ENCODE peak calls at places on chromosomes 12 and 14, in seven cellular contexts. N is GM23248, E is PC-3, W is hepatocyte, U is neural progenitor cell, Z is HCT116, Q is MM.1S. X is an unnamed sample.

GRCh38 chr12:120365675-120366340 is 3.2 kb downstream of the MSI1 start:
- DNase-seq in U (no peak), N (no peak), E (no peak), Z (no peak), W (peak; percentile 62), Q (no peak), X (no peak)

GRCh38 chr14:25150934-25151790 is 101.2 kb upstream of the STXBP6 start:
- DNase-seq in U (peak; percentile 63), W (peak; percentile 73), Q (peak; percentile 42), Z (peak; percentile 6), E (peak; percentile 52), N (peak; percentile 84), X (peak; percentile 82)

GRCh38 chr12:17342381-17342961 is 736.5 kb upstream of the LMO3 start:
- DNase-seq in N (no peak), U (peak; percentile 36), E (peak; percentile 65), Q (no peak), W (peak; percentile 8), Z (no peak), X (peak; percentile 13)

GRCh38 chr12:89350661-89351488 is 1.4 kb downstream of the DUSP6 start:
- DNase-seq in W (peak; percentile 16), Z (no peak), U (peak; percentile 31), N (peak; percentile 42), E (no peak), Q (peak; percentile 66), X (no peak)

GRCh38 chr12:63124778-63125177 is 26.2 kb downstream of the AVPR1A start:
- DNase-seq in W (no peak), U (no peak), N (peak; percentile 47), Z (no peak), E (no peak), Q (no peak), X (no peak)

GRCh38 chr12:5503774-5504173 is 71.9 kb downstream of the NTF3 start:
- DNase-seq in U (no peak), N (no peak), Z (no peak), E (no peak), Q (no peak), W (peak; percentile 59), X (no peak)

GRCh38 chr12:69071091-69071370 is 138.1 kb upstream of the CPM start:
- DNase-seq in Q (no peak), N (no peak), E (no peak), U (no peak), W (no peak), Z (no peak), X (no peak)

GRCh38 chr14:69238883-69239282 is 21.1 kb upstream of the GALNT16 start:
- DNase-seq in E (no peak), W (no peak), N (no peak), Q (no peak), Z (no peak), U (no peak), X (peak; percentile 59)

GRCh38 chr12:79935624-79936040 is 735 bp upstream of the PPP1R12A start:
- DNase-seq in N (peak; percentile 51), E (peak; percentile 30), W (no peak), U (peak; percentile 67), Q (no peak), Z (no peak), X (peak; percentile 33)

GRCh38 chr12:6871052-6871957 is 1.8 kb downstream of the SPSB2 start:
- DNase-seq in U (peak; percentile 13), W (peak; percentile 65), Z (peak; percentile 56), Q (peak; percentile 33), N (peak; percentile 68), E (peak; percentile 69), X (peak; percentile 36)

GRCh38 chr12:3225154-3225795 is 148.1 kb downstream of the TSPAN9 start:
- DNase-seq in W (no peak), N (peak; percentile 42), Q (no peak), Z (no peak), E (no peak), U (no peak), X (no peak)

GRCh38 chr14:101103321-101103901 is 199.9 kb upstream of the RTL1 start:
- DNase-seq in U (no peak), Q (no peak), E (no peak), Z (no peak), N (no peak), W (no peak), X (no peak)

GRCh38 chr12:124466200-124467128 is 100.9 kb downstream of the NCOR2 start:
- DNase-seq in E (no peak), W (no peak), Q (no peak), N (peak; percentile 45), U (no peak), Z (no peak), X (no peak)

GRCh38 chr12:114405449-114406271 is at the start of gene TBX5:
- DNase-seq in W (peak; percentile 62), Z (no peak), U (peak; percentile 82), Q (no peak), N (peak; percentile 87), E (no peak), X (peak; percentile 65)
- TF ChIP-seq EZH2 in W (peak; percentile 73), Z (no peak), U (peak; percentile 99), Q (no peak), N (no peak), E (peak; percentile 32), X (peak; percentile 99)

GRCh38 chr12:103698752-103699540 is 111.9 kb downstream of the STAB2 start:
- DNase-seq in Q (no peak), Z (no peak), W (no peak), N (peak; percentile 9), U (no peak), E (no peak), X (no peak)

DNA sequence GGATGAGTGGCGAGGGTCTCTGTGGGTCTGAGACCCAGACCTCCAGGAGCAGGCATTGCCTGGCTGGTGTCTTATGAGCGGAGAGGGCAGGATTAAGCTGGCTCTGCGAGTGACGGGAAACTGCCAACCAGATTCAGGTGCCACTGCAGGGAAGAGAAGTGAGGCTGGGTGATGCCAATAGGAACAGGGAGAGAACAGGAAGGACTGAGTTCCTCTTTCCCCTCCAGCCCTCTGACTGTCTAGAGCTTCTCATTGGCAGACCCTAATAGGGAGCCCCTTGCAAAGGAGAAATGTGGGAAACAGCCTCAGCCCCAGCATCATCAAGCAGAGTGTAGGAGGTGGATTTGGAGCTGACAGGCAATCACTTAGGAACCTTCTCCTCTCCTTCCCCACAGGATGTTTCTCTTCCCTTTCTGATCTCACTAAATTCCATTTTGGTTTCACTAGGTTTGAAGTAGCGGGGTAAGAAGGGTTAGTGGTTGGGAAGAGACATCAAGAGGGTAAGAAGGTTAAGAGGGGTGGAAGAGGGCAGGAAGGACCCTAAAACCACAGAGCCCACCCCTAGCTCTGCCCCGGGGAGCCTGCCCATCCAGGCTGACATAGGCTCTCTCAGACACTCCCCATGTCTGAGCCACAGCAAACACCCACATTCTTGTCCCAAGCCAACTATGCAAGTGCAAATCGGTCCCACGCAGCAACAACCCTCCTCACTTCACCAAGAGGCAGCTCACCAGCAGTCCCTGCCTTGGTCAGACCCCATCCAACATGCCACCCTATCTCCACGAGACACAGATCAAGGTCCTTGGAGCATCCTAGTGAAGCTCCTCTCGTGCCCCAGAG is 111.1 kb downstream of the STAB2 start:
- DNase-seq in Q (no peak), W (no peak), E (no peak), Z (no peak), U (no peak), N (no peak), X (no peak)
- H4K20me1 ChIP-seq in Q (no peaks in the 10 kb centered on the region), W (no peaks in the 10 kb centered on the region), E (no peaks in the 10 kb centered on the region), Z (no peaks in the 10 kb centered on the region), U (no peaks in the 10 kb centered on the region), N (no peaks in the 10 kb centered on the region), X (no peaks in the 10 kb centered on the region)

GRCh38 chr14:103071544-103072251 is 12.3 kb upstream of the LBHD2 start:
- DNase-seq in N (peak; percentile 42), U (peak; percentile 52), Z (no peak), E (peak; percentile 73), W (no peak), Q (no peak), X (no peak)

GRCh38 chr14:103072595-103073366 is 11.2 kb upstream of the LBHD2 start:
- DNase-seq in Q (no peak), W (peak; percentile 69), N (peak; percentile 41), U (no peak), Z (no peak), E (no peak), X (no peak)

GRCh38 chr14:103074699-103075341 is 9.2 kb upstream of the LBHD2 start:
- DNase-seq in Q (no peak), E (peak; percentile 45), N (peak; percentile 61), Z (no peak), W (peak; percentile 75), U (no peak), X (peak; percentile 57)

GRCh38 chr14:103073876-103074698 is 9.9 kb upstream of the LBHD2 start:
- DNase-seq in W (no peak), U (no peak), E (no peak), Q (no peak), N (peak; percentile 53), Z (no peak), X (no peak)

GRCh38 chr14:103073367-103073875 is 10.6 kb upstream of the LBHD2 start:
- DNase-seq in U (no peak), Z (no peak), W (no peak), N (no peak), E (no peak), Q (no peak), X (no peak)
- TF ChIP-seq EZH2phosphoT487 in U (no peak), Z (no peak), W (no peak), N (no peak), E (no peak), Q (no peak), X (no peak)

GRCh38 chr12:100716949-100717732 is 77.4 kb upstream of the ANO4 start:
- DNase-seq in E (no peak), U (peak; percentile 81), Z (no peak), Q (no peak), N (peak; percentile 75), W (peak; percentile 48), X (peak; percentile 66)

GRCh38 chr12:100715976-100716657 is 78.5 kb upstream of the ANO4 start:
- DNase-seq in U (peak; percentile 23), N (no peak), Q (no peak), W (no peak), Z (no peak), E (no peak), X (peak; percentile 70)

GRCh38 chr12:100716658-100716948 is 78.0 kb upstream of the ANO4 start:
- DNase-seq in U (peak; percentile 66), N (peak; percentile 22), E (no peak), W (peak; percentile 18), Z (no peak), Q (no peak), X (peak; percentile 74)

GRCh38 chr12:100718212-100718611 is 76.4 kb upstream of the ANO4 start:
- DNase-seq in Q (no peak), W (no peak), N (peak; percentile 71), U (no peak), E (no peak), Z (no peak), X (no peak)

DNA sequence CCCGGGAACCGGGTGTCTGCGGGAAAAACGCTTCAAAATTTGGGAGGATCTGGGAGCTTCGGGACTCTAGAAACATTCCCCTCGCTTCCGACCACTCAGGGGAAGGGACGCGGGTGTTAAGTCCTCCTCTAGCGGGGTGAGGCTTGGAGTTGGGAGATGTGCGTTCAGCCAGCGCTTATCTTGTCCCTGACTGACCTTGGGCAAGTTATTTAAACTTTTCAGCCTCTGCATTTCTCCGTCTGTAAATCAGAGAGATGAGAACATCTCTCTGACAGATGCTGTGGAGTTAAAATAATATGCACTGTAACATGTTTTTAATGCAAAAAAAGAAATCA is 76.9 kb upstream of the ANO4 start:
- DNase-seq in W (no peak), E (no peak), N (peak; percentile 52), U (peak; percentile 41), Z (no peak), Q (no peak), X (peak; percentile 18)
- TF ChIP-seq EZH2 in W (no peak), E (no peak), N (no peak), U (peak; percentile 83), Z (no peak), Q (no peak), X (peak; percentile 43)